ENCODE peak calls at places on chromosomes 3 and 15, in four cellular contexts. L is caudate nucleus; A is OCI-M1; Q is CD4-positive, alpha-beta T cell. H is an unnamed sample.

GRCh38 chr15:70380484-70380883 is 282.8 kb upstream of the TLE3 start:
- DNase-seq in A (peak), L (no peak), Q (no peak), H (no peak)

GRCh38 chr3:48478631-48479555 is 25.1 kb downstream of the SHISA5 start:
- DNase-seq in Q (peak), A (no peak), L (no peak), H (no peak)

GRCh38 chr15:64461577-64462162 is 1.3 kb downstream of the ZNF609 start:
- DNase-seq in A (peak), L (peak), Q (no peak), H (peak)

GRCh38 chr3:117843356-117843755 is 1133.8 kb downstream of the TUSC7 start:
- DNase-seq in A (no peak), Q (no peak), L (no peak), H (no peak)

GRCh38 chr3:10289785-10290355 is 2.9 kb downstream of the GHRL start:
- DNase-seq in L (no peak), A (no peak), Q (no peak), H (no peak)

GRCh38 chr3:24480497-24480896 is 14.2 kb downstream of the THRB start:
- DNase-seq in A (peak), L (no peak), Q (no peak), H (no peak)

GRCh38 chr3:94460914-94461313 is 398.1 kb downstream of the NSUN3 start:
- DNase-seq in Q (no peak), L (no peak), A (no peak), H (no peak)

GRCh38 chr3:127820221-127820870 is 2.0 kb downstream of the MGLL start:
- DNase-seq in L (no peak), A (no peak), Q (no peak), H (peak)

GRCh38 chr3:105365536-105366301 is 990 bp upstream of the ALCAM start:
- DNase-seq in A (no peak), Q (no peak), L (peak), H (peak)

GRCh38 chr3:104629038-104629437 is 737.7 kb upstream of the ALCAM start:
- DNase-seq in L (no peak), Q (no peak), A (no peak), H (peak)

GRCh38 chr15:88909956-88910831 is 3.0 kb downstream of the MFGE8 start:
- DNase-seq in Q (no peak), A (no peak), L (no peak), H (peak)

GRCh38 chr3:59480486-59480995 is 430.7 kb upstream of the CFAP20DC start:
- DNase-seq in A (no peak), L (no peak), Q (no peak), H (peak)

GRCh38 chr3:68060186-68060585 is 405.8 kb upstream of the SUCLG2 start:
- DNase-seq in Q (no peak), A (no peak), L (no peak), H (no peak)

GRCh38 chr3:170978335-170978745 is 48.2 kb downstream of the SLC2A2 start:
- DNase-seq in A (no peak), Q (no peak), L (no peak), H (no peak)

GRCh38 chr3:126135056-126135397 is 45.4 kb downstream of the ALDH1L1 start:
- DNase-seq in L (no peak), A (no peak), Q (no peak), H (peak)

GRCh38 chr3:129469026-129469425 is 29.0 kb downstream of the IFT122 start:
- DNase-seq in L (no peak), A (peak), Q (no peak), H (no peak)

GRCh38 chr15:81747477-81747876 is 298.3 kb downstream of the MEX3B start:
- DNase-seq in Q (no peak), L (no peak), A (no peak), H (no peak)

GRCh38 chr3:165439765-165440164 is 243.6 kb upstream of the SLITRK3 start:
- DNase-seq in A (peak), Q (no peak), L (no peak), H (no peak)

GRCh38 chr15:41180206-41180789 is 50.3 kb downstream of the EXD1 start:
- DNase-seq in Q (no peak), L (no peak), A (no peak), H (no peak)

GRCh38 chr3:20406621-20407020 is 220.6 kb upstream of the SGO1 start:
- DNase-seq in Q (no peak), L (no peak), A (no peak), H (no peak)

GRCh38 chr3:144771401-144771870 is 799.8 kb downstream of the DIPK2A start:
- DNase-seq in L (no peak), A (no peak), Q (no peak), H (no peak)